ENCODE peak calls at places on chromosomes 12 and 14, in ten cellular contexts. M, J, Y, T, C, D, U, A, P and X are unnamed samples.

GRCh38 chr12:111387747-111388365 is 17.9 kb upstream of the SH2B3 start:
- DNase-seq in M (no peak), J (no peak), Y (no peak), T (no peak), C (no peak), D (no peak), U (no peak), A (no peak), P (no peak), X (no peak)

GRCh38 chr14:21023817-21024667 is 819 bp downstream of the NDRG2 start:
- DNase-seq in M (no peak), J (no peak), Y (peak), T (peak), C (no peak), D (no peak), U (no peak), A (no peak), P (no peak), X (no peak)

GRCh38 chr14:52360831-52361230 is 46.7 kb downstream of the PTGER2 start:
- DNase-seq in M (no peak), J (no peak), Y (no peak), T (no peak), C (no peak), D (no peak), U (no peak), A (no peak), P (no peak), X (no peak)

GRCh38 chr12:103852498-103852992 is 11.5 kb upstream of the NT5DC3 start:
- DNase-seq in M (peak), J (no peak), Y (no peak), T (no peak), C (no peak), D (no peak), U (no peak), A (no peak), P (no peak), X (no peak)

GRCh38 chr12:82682326-82682725 is 4.4 kb upstream of the TMTC2 start:
- DNase-seq in M (no peak), J (no peak), Y (no peak), T (no peak), C (no peak), D (no peak), U (peak), A (no peak), P (no peak), X (no peak)

GRCh38 chr14:101074124-101075024 is 170.9 kb upstream of the RTL1 start:
- DNase-seq in M (no peak), J (no peak), Y (no peak), T (no peak), C (no peak), D (no peak), U (no peak), A (no peak), P (no peak), X (no peak)

GRCh38 chr12:99746538-99746937 is 99.0 kb downstream of the GARIN6 start:
- DNase-seq in M (no peak), J (no peak), Y (no peak), T (no peak), C (no peak), D (no peak), U (no peak), A (no peak), P (no peak), X (no peak)

GRCh38 chr12:50572275-50572674 is 67.5 kb downstream of the DIP2B start:
- DNase-seq in M (peak), J (no peak), Y (no peak), T (no peak), C (peak), D (no peak), U (no peak), A (no peak), P (peak), X (no peak)